ENCODE peak calls at places on chromosomes 4 and X, in four cellular contexts. H is iris pigment epithelial cell; R is CD4-positive, alpha-beta T cell; W is NCI-H460. D is an unnamed sample.

GRCh38 chrX:54812306-54812705 is 4.8 kb downstream of the MAGED2 start:
- DNase-seq in H (no peak), R (no peak), W (no peak), D (no peak)

GRCh38 chr4:73770917-73771316 is 30.5 kb downstream of the CXCL8 start:
- DNase-seq in H (no peak), R (no peak), W (no peak), D (no peak)

GRCh38 chrX:26851981-26852380 is 611.2 kb downstream of the PPP4R3C start:
- DNase-seq in H (peak), R (no peak), W (peak), D (peak)

GRCh38 chr4:123405212-123405856 is 8.7 kb downstream of the SPRY1 start:
- DNase-seq in H (no peak), R (no peak), W (no peak), D (no peak)

GRCh38 chr4:147814334-147814733 is 82.4 kb downstream of the ARHGAP10 start:
- DNase-seq in W (no peak), R (no peak), H (no peak), D (no peak)

GRCh38 chr4:175308236-175308635 is 390.1 kb downstream of the ADAM29 start:
- DNase-seq in H (peak), W (no peak), R (no peak), D (no peak)

GRCh38 chrX:110284159-110284558 is 33.7 kb downstream of the AMMECR1 start:
- DNase-seq in R (no peak), W (no peak), H (peak), D (peak)

GRCh38 chr4:85448880-85449763 is 25.8 kb upstream of the ARHGAP24 start:
- DNase-seq in R (no peak), W (no peak), H (no peak), D (no peak)

GRCh38 chr4:1401409-1402020 is 4.7 kb downstream of the NKX1-1 start:
- DNase-seq in W (no peak), R (peak), H (no peak), D (no peak)

GRCh38 chr4:82519072-82519471 is 42.7 kb downstream of the TMEM150C start:
- DNase-seq in H (peak), W (no peak), R (no peak), D (no peak)

GRCh38 chr4:42654606-42655005 is 2.3 kb downstream of the ATP8A1 start:
- DNase-seq in W (no peak), R (no peak), H (peak), D (peak)

GRCh38 chr4:22573198-22573597 is 57.3 kb upstream of the ADGRA3 start:
- DNase-seq in W (no peak), H (peak), R (no peak), D (no peak)

GRCh38 chrX:25523574-25523973 is 507.8 kb upstream of the ARX start:
- DNase-seq in R (no peak), W (peak), H (peak), D (no peak)

GRCh38 chr4:139025841-139026240 is 10.3 kb downstream of the NOCT start:
- DNase-seq in W (no peak), H (no peak), R (no peak), D (no peak)

GRCh38 chr4:166675411-166675810 is 558.9 kb downstream of the SPOCK3 start:
- DNase-seq in R (no peak), H (peak), W (no peak), D (peak)

GRCh38 chr4:46370531-46370930 is 19.4 kb downstream of the GABRA2 start:
- DNase-seq in R (no peak), W (no peak), H (no peak), D (no peak)

GRCh38 chr4:96342790-96343455 is 503.0 kb downstream of the PDHA2 start:
- DNase-seq in W (no peak), R (no peak), H (no peak), D (no peak)

GRCh38 chr4:39476181-39476873 is 17.5 kb downstream of the LIAS start:
- DNase-seq in W (no peak), R (no peak), H (peak), D (no peak)

GRCh38 chr4:136106753-136107152 is 1425.5 kb downstream of the PCDH18 start:
- DNase-seq in W (no peak), H (no peak), R (no peak), D (no peak)

GRCh38 chr4:84167579-84167978 is 331.5 kb downstream of the NKX6-1 start:
- DNase-seq in R (no peak), W (no peak), H (no peak), D (no peak)

GRCh38 chr4:52606040-52606439 is 53.1 kb downstream of the USP46 start:
- DNase-seq in H (no peak), R (no peak), W (no peak), D (no peak)

GRCh38 chr4:151530230-151530629 is 121.3 kb downstream of the FHIP1A start:
- DNase-seq in R (no peak), H (no peak), W (no peak), D (no peak)

GRCh38 chrX:51891245-51891644 is 2.2 kb upstream of the MAGED1 start:
- DNase-seq in H (no peak), W (no peak), R (no peak), D (no peak)

GRCh38 chrX:65587616-65588526 is 53.3 kb upstream of the LAS1L start:
- DNase-seq in W (no peak), R (no peak), H (peak), D (peak)

GRCh38 chr4:140152760-140153418 is 1.1 kb downstream of the MAML3 start:
- DNase-seq in R (peak), H (peak), W (no peak), D (peak)

GRCh38 chrX:65821721-65822496 is 154.5 kb downstream of the MSN start:
- DNase-seq in H (no peak), W (no peak), R (peak), D (no peak)

GRCh38 chrX:34332336-34332735 is 200.2 kb upstream of the FAM47A start:
- DNase-seq in R (no peak), W (no peak), H (peak), D (no peak)

GRCh38 chr4:170259631-170260153 is 169.9 kb upstream of the AADAT start:
- DNase-seq in W (peak), R (no peak), H (peak), D (peak)

GRCh38 chrX:119236599-119237525 is 777 bp downstream of the PGRMC1 start:
- DNase-seq in H (peak), W (peak), R (peak), D (peak)

GRCh38 chr4:82223715-82224114 is 150.1 kb downstream of the HNRNPD start:
- DNase-seq in W (no peak), H (no peak), R (no peak), D (no peak)